ENCODE peak calls at places on chromosomes 4 and X, in five cellular contexts. O, S, Z, R and M are unnamed samples.

GRCh38 chr4:89724716-89725115 is 112.2 kb downstream of the SNCA start:
- DNase-seq in Z (no peak), R (no peak), O (no peak), S (peak; percentile 91), M (no peak)

GRCh38 chr4:48813984-48814383 is 16.9 kb upstream of the OCIAD1 start:
- DNase-seq in O (peak; percentile 46), Z (no peak), R (no peak), S (no peak), M (no peak)

GRCh38 chr4:37892641-37893040 is 1.8 kb downstream of the TBC1D1 start:
- DNase-seq in O (no peak), R (no peak), S (no peak), Z (no peak), M (no peak)

GRCh38 chr4:7815562-7815961 is 124.1 kb downstream of the AFAP1 start:
- DNase-seq in O (no peak), R (no peak), Z (no peak), S (peak; percentile 87), M (peak; percentile 21)

GRCh38 chrX:133838761-133839676 is 146.4 kb downstream of the GPC3 start:
- DNase-seq in S (peak; percentile 28), R (peak; percentile 70), O (peak; percentile 32), Z (no peak), M (peak; percentile 6)

GRCh38 chr4:176959980-176960379 is 167.3 kb upstream of the VEGFC start:
- DNase-seq in S (no peak), R (no peak), Z (no peak), O (no peak), M (no peak)

GRCh38 chrX:30875957-30876356 is 13.1 kb downstream of the TAB3 start:
- DNase-seq in R (no peak), Z (peak; percentile 1), O (no peak), S (peak; percentile 87), M (peak; percentile 46)

GRCh38 chr4:139229534-139230039 is 50.4 kb downstream of the MGARP start:
- DNase-seq in R (no peak), Z (no peak), O (peak; percentile 38), S (peak; percentile 68), M (peak; percentile 33)

GRCh38 chr4:18110099-18110498 is 88.5 kb upstream of the LCORL start:
- DNase-seq in S (no peak), Z (no peak), R (no peak), O (no peak), M (no peak)